ENCODE peak calls at places on chromosomes 3 and 15, in six cellular contexts. L, P, R, B, S and Q are unnamed samples.
A peak's percentile ranks its signal among the peaks of the same experiment; 100 is the strongest.

GRCh38 chr15:93024716-93025624 is 64.0 kb downstream of the RGMA start:
- DNase-seq in L (no peak), P (no peak), R (no peak), B (no peak), S (no peak), Q (no peak)

GRCh38 chr3:72336114-72336651 is 512.1 kb downstream of the SHQ1 start:
- DNase-seq in L (no peak), P (no peak), R (no peak), B (no peak), S (no peak), Q (no peak)

GRCh38 chr3:112786002-112786590 is 60.6 kb downstream of the CD200R1L start:
- DNase-seq in L (peak; percentile 73), P (no peak), R (no peak), B (no peak), S (peak; percentile 47), Q (peak; percentile 92)

GRCh38 chr3:184626942-184627341 is 65.4 kb downstream of the EPHB3 start:
- DNase-seq in L (no peak), P (no peak), R (no peak), B (no peak), S (no peak), Q (no peak)

GRCh38 chr15:52020253-52021085 is 1.4 kb downstream of the MAPK6 start:
- DNase-seq in L (peak; percentile 34), P (no peak), R (no peak), B (no peak), S (peak; percentile 54), Q (no peak)

GRCh38 chr15:53072077-53072476 is 281.9 kb upstream of the ONECUT1 start:
- DNase-seq in L (peak; percentile 8), P (peak; percentile 82), R (peak; percentile 77), B (peak; percentile 88), S (peak; percentile 2), Q (peak; percentile 92)

GRCh38 chr3:18891641-18892040 is 256.7 kb upstream of the KCNH8 start:
- DNase-seq in L (no peak), P (no peak), R (no peak), B (no peak), S (no peak), Q (no peak)

GRCh38 chr15:73328149-73328820 is 40.5 kb downstream of the HCN4 start:
- DNase-seq in L (no peak), P (no peak), R (no peak), B (no peak), S (no peak), Q (no peak)

GRCh38 chr3:71725279-71725991 is at the start of gene EIF4E3:
- DNase-seq in L (peak; percentile 4), P (peak; percentile 45), R (no peak), B (peak; percentile 52), S (peak; percentile 20), Q (peak; percentile 45)

GRCh38 chr3:105842943-105843342 is 25.9 kb downstream of the CBLB start:
- DNase-seq in L (peak; percentile 62), P (no peak), R (no peak), B (no peak), S (peak; percentile 50), Q (no peak)

GRCh38 chr3:173993299-173993698 is 595.8 kb downstream of the NLGN1 start:
- DNase-seq in L (peak; percentile 58), P (no peak), R (no peak), B (no peak), S (peak; percentile 53), Q (peak; percentile 77)

GRCh38 chr3:177026505-177027277 is 170.6 kb downstream of the TBL1XR1 start:
- DNase-seq in L (peak; percentile 70), P (no peak), R (no peak), B (no peak), S (no peak), Q (no peak)

GRCh38 chr3:98038241-98038640 is 3.1 kb upstream of the GABRR3 start:
- DNase-seq in L (no peak), P (no peak), R (no peak), B (no peak), S (peak; percentile 37), Q (no peak)

GRCh38 chr3:24496529-24497482 is 2.2 kb upstream of the THRB start:
- DNase-seq in L (peak; percentile 4), P (peak; percentile 35), R (no peak), B (peak; percentile 84), S (peak; percentile 79), Q (peak; percentile 90)

GRCh38 chr15:78104566-78105500 is 12.5 kb downstream of the SH2D7 start:
- DNase-seq in L (no peak), P (no peak), R (no peak), B (no peak), S (no peak), Q (no peak)

GRCh38 chr3:76352848-76353130 is 567.4 kb upstream of the ZNF717 start:
- DNase-seq in L (no peak), P (no peak), R (no peak), B (no peak), S (no peak), Q (no peak)

GRCh38 chr3:123008808-123009207 is 18.8 kb downstream of the SEMA5B start:
- DNase-seq in L (no peak), P (no peak), R (no peak), B (no peak), S (no peak), Q (no peak)

GRCh38 chr15:67296188-67296587 is 41.6 kb downstream of the IQCH start:
- DNase-seq in L (no peak), P (no peak), R (no peak), B (peak; percentile 52), S (no peak), Q (peak; percentile 80)

GRCh38 chr3:10283638-10284037 is 9.1 kb downstream of the GHRL start:
- DNase-seq in L (no peak), P (no peak), R (no peak), B (no peak), S (no peak), Q (no peak)

GRCh38 chr3:14891135-14892132 is 55.9 kb upstream of the NR2C2 start:
- DNase-seq in L (no peak), P (no peak), R (no peak), B (no peak), S (no peak), Q (no peak)

GRCh38 chr3:48013288-48013980 is 2.8 kb downstream of the MAP4 start:
- DNase-seq in L (peak; percentile 91), P (no peak), R (no peak), B (no peak), S (peak; percentile 92), Q (peak; percentile 65)

DNA sequence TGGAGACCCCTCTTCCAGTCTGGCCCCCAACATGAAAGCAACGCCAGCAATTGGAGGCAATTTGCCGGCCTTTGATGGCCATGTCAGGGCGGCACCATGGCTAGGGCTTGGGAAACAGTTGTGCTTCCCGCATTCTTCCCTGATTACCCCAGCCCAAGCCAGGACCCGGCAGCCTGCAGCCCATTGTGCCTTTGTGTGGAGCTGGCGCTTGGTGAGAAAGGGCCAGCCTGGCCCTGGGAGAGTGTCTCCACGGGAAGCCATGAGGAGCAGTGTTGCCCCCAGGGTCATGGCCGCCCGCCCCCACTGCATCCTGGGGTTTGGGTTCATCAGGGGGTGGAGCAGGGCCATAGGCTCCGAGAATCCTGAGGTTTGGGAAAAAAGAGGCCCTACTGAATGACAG is 66.0 kb downstream of the DNAJB8 start:
- DNase-seq in L (no peak), P (peak; percentile 57), R (no peak), B (no peak), S (no peak), Q (peak; percentile 48)
- H3K4me1 ChIP-seq in L (peaks cover under 1% of the 10 kb centered on the region), P (peaks cover 29% of the 10 kb centered on the region), R (peaks cover 11% of the 10 kb centered on the region), B (no peaks in the 10 kb centered on the region), S (peaks cover 8% of the 10 kb centered on the region), Q (no peaks in the 10 kb centered on the region)

DNA sequence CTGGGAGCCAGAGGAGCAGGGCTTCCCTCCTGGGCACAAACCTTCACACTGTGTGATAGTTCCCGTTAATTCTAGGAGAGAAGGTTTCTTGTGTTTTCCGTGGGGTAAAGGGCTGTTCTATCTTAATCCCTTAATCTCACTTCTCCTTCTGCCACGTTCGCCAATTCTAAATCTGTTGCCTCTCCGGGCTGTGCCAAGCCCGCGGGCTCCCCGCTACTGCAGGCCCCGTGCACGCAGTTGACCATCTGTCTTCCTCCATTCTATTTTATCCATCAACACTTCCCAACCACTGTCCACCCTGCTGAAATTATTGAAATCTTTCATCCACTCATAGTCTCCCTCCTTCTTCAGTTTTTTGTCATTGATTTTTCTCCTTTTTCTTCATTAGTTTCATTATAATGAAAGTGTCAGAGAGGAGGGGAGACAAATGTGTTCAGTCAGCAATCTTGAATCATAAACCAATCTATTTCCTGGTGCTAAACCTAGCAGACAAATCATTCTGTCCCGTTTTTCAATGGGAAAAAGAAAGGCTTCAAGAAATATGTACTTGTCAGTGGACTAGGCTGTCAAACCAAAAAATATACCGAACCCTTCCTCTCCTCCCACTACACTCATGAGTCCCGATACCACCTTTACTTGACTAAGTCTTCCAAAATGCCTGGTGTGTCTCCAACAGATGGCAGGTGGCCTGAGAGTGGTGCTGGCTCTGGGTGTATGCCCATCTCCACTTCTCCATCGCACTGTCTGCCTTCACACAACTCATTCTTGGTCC is 39.6 kb downstream of the SLCO2A1 start:
- DNase-seq in L (no peak), P (no peak), R (no peak), B (no peak), S (no peak), Q (no peak)
- H2BK120ac ChIP-seq in L (no peak overlapping the region), P (no peak overlapping the region), R (no peak overlapping the region), B (no peak overlapping the region), S (no peak overlapping the region), Q (peak overlapping the region; percentile 82)

GRCh38 chr15:63985221-63986184 is 60.8 kb downstream of the DAPK2 start:
- DNase-seq in L (peak; percentile 12), P (no peak), R (no peak), B (no peak), S (no peak), Q (no peak)

GRCh38 chr15:63990449-63990848 is 55.8 kb downstream of the DAPK2 start:
- DNase-seq in L (no peak), P (no peak), R (no peak), B (no peak), S (no peak), Q (no peak)

GRCh38 chr15:63986185-63986680 is 60.1 kb downstream of the DAPK2 start:
- DNase-seq in L (no peak), P (no peak), R (no peak), B (no peak), S (no peak), Q (no peak)

GRCh38 chr15:63986751-63987341 is 59.4 kb downstream of the DAPK2 start:
- DNase-seq in L (no peak), P (no peak), R (no peak), B (no peak), S (no peak), Q (no peak)

DNA sequence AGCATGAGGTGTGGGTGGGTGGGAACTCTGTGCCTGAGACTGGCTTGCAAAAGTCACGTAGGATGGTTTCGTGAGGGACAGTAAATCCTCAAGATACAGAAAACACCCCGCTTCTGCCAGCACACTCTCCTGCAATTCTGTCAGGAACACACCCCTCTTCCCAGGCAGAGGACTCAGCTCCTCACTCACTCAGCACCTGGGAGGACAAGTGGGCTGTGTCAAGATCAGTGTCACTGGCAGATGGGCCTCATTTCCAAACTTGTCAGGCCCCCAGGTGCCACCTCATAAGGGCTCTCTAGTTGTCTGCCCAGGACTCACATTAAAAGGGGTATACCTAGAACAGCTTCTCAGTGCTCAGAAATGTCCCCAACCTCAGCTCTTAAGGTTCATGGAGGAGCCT is 58.3 kb downstream of the DAPK2 start:
- DNase-seq in L (no peak), P (no peak), R (no peak), B (no peak), S (no peak), Q (no peak)
- H3K4me1 ChIP-seq in L (peaks cover 6% of the 10 kb centered on the region), P (peaks cover 3% of the 10 kb centered on the region), R (no peaks in the 10 kb centered on the region), B (no peaks in the 10 kb centered on the region), S (peaks cover 2% of the 10 kb centered on the region), Q (no peaks in the 10 kb centered on the region)

DNA sequence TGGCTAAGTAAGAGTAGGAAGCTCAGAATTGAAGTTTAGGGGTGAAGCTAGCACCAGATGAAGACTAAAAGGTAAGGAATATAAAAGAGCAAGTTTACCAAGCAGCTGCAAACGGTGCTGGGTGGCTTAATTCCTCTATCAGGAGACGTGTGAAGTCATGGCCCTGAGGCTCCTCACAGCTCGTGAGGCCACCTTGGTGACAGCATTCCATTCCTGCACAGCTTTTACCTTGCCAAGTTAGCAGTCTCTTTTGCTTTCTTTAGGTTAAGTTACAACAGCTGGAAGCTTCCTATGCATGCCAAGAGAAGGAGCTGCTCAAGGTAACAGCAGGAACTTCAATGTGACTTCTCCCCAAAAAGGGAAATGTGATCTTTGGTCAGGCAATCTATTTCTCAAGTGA is 6.4 kb downstream of the TMCO5A start:
- DNase-seq in L (no peak), P (no peak), R (no peak), B (no peak), S (no peak), Q (peak; percentile 81)
- H2BK120ac ChIP-seq in L (no peak overlapping the region), P (no peak overlapping the region), R (no peak overlapping the region), B (no peak overlapping the region), S (no peak overlapping the region), Q (no peak overlapping the region)